ENCODE peak calls at places on chromosome 15, in ten cellular contexts. G is GM23248; N is stimulated activated CD8-positive, alpha-beta memory T cell treated with anti-CD3 and anti-CD28 coated beads, Interleukin-12 subunit alpha, Interleukin-12 subunit beta, amount 100 ng/mL, for 1 hour; J is lung microvascular endothelial cell; C is T-helper 1 cell; E is astrocyte of the spinal cord; Y is pancreas; S is tibial nerve; X is activated CD8-positive, alpha-beta memory T cell treated with anti-CD3 and anti-CD28 coated beads for 4 hours; R is cardiac muscle cell. T is an unnamed sample.

GRCh38 chr15:73631915-73632669 is 1.1 kb downstream of the NPTN start:
- DNase-seq in G (peak; percentile 69), N (no peak), J (peak; percentile 44), C (no peak), E (peak; percentile 53), Y (no peak), S (peak; percentile 43), X (no peak), R (peak; percentile 79), T (peak; percentile 56)

GRCh38 chr15:58047149-58047548 is 18.4 kb downstream of the ALDH1A2 start:
- DNase-seq in G (no peak), N (no peak), J (no peak), C (no peak), E (no peak), Y (no peak), S (no peak), X (no peak), R (no peak), T (no peak)

GRCh38 chr15:93619597-93619996 is 530.6 kb upstream of the RGMA start:
- DNase-seq in G (no peak), N (no peak), J (no peak), C (no peak), E (no peak), Y (no peak), S (no peak), X (no peak), R (no peak), T (no peak)

GRCh38 chr15:69172854-69173253 is 12.4 kb downstream of the GLCE start:
- DNase-seq in G (no peak), N (no peak), J (no peak), C (no peak), E (no peak), Y (no peak), S (no peak), X (no peak), R (no peak), T (no peak)

GRCh38 chr15:93900476-93901400 is 330.6 kb upstream of the MCTP2 start:
- DNase-seq in G (no peak), N (no peak), J (no peak), C (no peak), E (no peak), Y (peak; percentile 30), S (no peak), X (no peak), R (no peak), T (no peak)

GRCh38 chr15:93467327-93467726 is 378.3 kb upstream of the RGMA start:
- DNase-seq in G (peak; percentile 14), N (no peak), J (no peak), C (no peak), E (no peak), Y (no peak), S (peak; percentile 69), X (no peak), R (no peak), T (peak; percentile 76)

GRCh38 chr15:31300981-31301686 is 25.5 kb upstream of the KLF13 start:
- DNase-seq in G (no peak), N (no peak), J (no peak), C (no peak), E (no peak), Y (no peak), S (no peak), X (no peak), R (no peak), T (peak; percentile 72)

GRCh38 chr15:45377630-45378148 is 655 bp downstream of the GATM start:
- DNase-seq in G (peak; percentile 17), N (no peak), J (no peak), C (no peak), E (no peak), Y (peak; percentile 80), S (peak; percentile 18), X (no peak), R (peak; percentile 64), T (peak; percentile 90)

GRCh38 chr15:73017987-73018386 is 34.3 kb upstream of the NEO1 start:
- DNase-seq in G (no peak), N (no peak), J (no peak), C (no peak), E (no peak), Y (no peak), S (no peak), X (no peak), R (no peak), T (no peak)

GRCh38 chr15:78051622-78052405 is 25.7 kb downstream of the TBC1D2B start:
- DNase-seq in G (no peak), N (no peak), J (peak; percentile 46), C (no peak), E (peak; percentile 49), Y (no peak), S (no peak), X (no peak), R (peak; percentile 15), T (peak; percentile 48)

GRCh38 chr15:40500584-40501330 is 30.0 kb downstream of the CHST14 start:
- DNase-seq in G (peak; percentile 59), N (no peak), J (peak; percentile 11), C (no peak), E (peak; percentile 22), Y (no peak), S (no peak), X (no peak), R (no peak), T (no peak)

GRCh38 chr15:60594071-60594470 is 115.1 kb upstream of the ICE2 start:
- DNase-seq in G (no peak), N (no peak), J (no peak), C (no peak), E (no peak), Y (no peak), S (no peak), X (no peak), R (no peak), T (no peak)

GRCh38 chr15:70447927-70448698 is 315.2 kb downstream of the UACA start:
- DNase-seq in G (no peak), N (peak; percentile 22), J (no peak), C (no peak), E (no peak), Y (peak; percentile 61), S (no peak), X (peak; percentile 14), R (peak; percentile 28), T (peak; percentile 16)

GRCh38 chr15:72342385-72342784 is 22.4 kb upstream of the CELF6 start:
- DNase-seq in G (peak; percentile 28), N (no peak), J (peak; percentile 58), C (peak; percentile 24), E (no peak), Y (no peak), S (no peak), X (no peak), R (peak; percentile 40), T (peak; percentile 31)

GRCh38 chr15:68228971-68229385 is 550 bp downstream of the CLN6 start:
- DNase-seq in G (peak; percentile 48), N (no peak), J (peak; percentile 14), C (no peak), E (no peak), Y (no peak), S (no peak), X (no peak), R (no peak), T (no peak)

GRCh38 chr15:70284438-70285214 is 186.9 kb upstream of the TLE3 start:
- DNase-seq in G (no peak), N (no peak), J (no peak), C (no peak), E (no peak), Y (peak; percentile 92), S (no peak), X (no peak), R (no peak), T (no peak)

GRCh38 chr15:57445872-57446271 is 69.6 kb downstream of the CGNL1 start:
- DNase-seq in G (peak; percentile 42), N (no peak), J (no peak), C (no peak), E (peak; percentile 44), Y (no peak), S (no peak), X (no peak), R (no peak), T (no peak)

GRCh38 chr15:52858388-52859176 is 68.4 kb upstream of the ONECUT1 start:
- DNase-seq in G (no peak), N (no peak), J (no peak), C (no peak), E (no peak), Y (no peak), S (no peak), X (no peak), R (peak; percentile 28), T (no peak)

GRCh38 chr15:63135281-63135680 is 13.6 kb downstream of the LACTB start:
- DNase-seq in G (no peak), N (no peak), J (no peak), C (no peak), E (no peak), Y (no peak), S (no peak), X (no peak), R (no peak), T (no peak)

GRCh38 chr15:87871738-87872315 is 384.7 kb downstream of the NTRK3 start:
- DNase-seq in G (peak; percentile 69), N (no peak), J (no peak), C (no peak), E (no peak), Y (no peak), S (no peak), X (no peak), R (no peak), T (no peak)

T was measured in SJCRH30.